ENCODE peak calls at places on chromosomes 7 and 10, in seven cellular contexts. One of them, this sample, is unnamed.

GRCh38 chr7:12670759-12671545 is 16.5 kb upstream of the ARL4A start:
- DNase-seq in HS-27A: no peak
- DNase-seq in occipital lobe: no peak
- DNase-seq in right lobe of liver: no peak
- DNase-seq in GM20000: no peak
- DNase-seq in IMR-90: peak
- DNase-seq in K562: no peak
- DNase-seq in this sample: no peak

GRCh38 chr7:123289200-123289599 is 89.4 kb upstream of the SLC13A1 start:
- DNase-seq in HS-27A: no peak
- DNase-seq in occipital lobe: no peak
- DNase-seq in right lobe of liver: no peak
- DNase-seq in GM20000: no peak
- DNase-seq in IMR-90: no peak
- DNase-seq in K562: no peak
- DNase-seq in this sample: no peak

GRCh38 chr10:102735065-102735562 is 8.6 kb upstream of the WBP1L start:
- DNase-seq in HS-27A: no peak
- DNase-seq in occipital lobe: no peak
- DNase-seq in right lobe of liver: no peak
- DNase-seq in GM20000: no peak
- DNase-seq in IMR-90: no peak
- DNase-seq in K562: peak
- DNase-seq in this sample: peak

GRCh38 chr7:142188159-142188558 is 69.7 kb downstream of the PRSS58 start:
- DNase-seq in HS-27A: no peak
- DNase-seq in occipital lobe: no peak
- DNase-seq in right lobe of liver: no peak
- DNase-seq in GM20000: no peak
- DNase-seq in IMR-90: no peak
- DNase-seq in K562: no peak
- DNase-seq in this sample: no peak

GRCh38 chr7:96676901-96677300 is 32.7 kb downstream of the SEM1 start:
- DNase-seq in HS-27A: no peak
- DNase-seq in occipital lobe: no peak
- DNase-seq in right lobe of liver: no peak
- DNase-seq in GM20000: no peak
- DNase-seq in IMR-90: no peak
- DNase-seq in K562: no peak
- DNase-seq in this sample: no peak

GRCh38 chr7:132577206-132578049 is 1.2 kb upstream of the PLXNA4 start:
- DNase-seq in HS-27A: no peak
- DNase-seq in occipital lobe: peak
- DNase-seq in right lobe of liver: peak
- DNase-seq in GM20000: peak
- DNase-seq in IMR-90: peak
- DNase-seq in K562: no peak
- DNase-seq in this sample: peak

GRCh38 chr10:35089641-35090161 is 440 bp downstream of the CUL2 start:
- DNase-seq in HS-27A: no peak
- DNase-seq in occipital lobe: no peak
- DNase-seq in right lobe of liver: no peak
- DNase-seq in GM20000: peak
- DNase-seq in IMR-90: peak
- DNase-seq in K562: peak
- DNase-seq in this sample: no peak

GRCh38 chr7:73659983-73660382 is 7.6 kb upstream of the VPS37D start:
- DNase-seq in HS-27A: no peak
- DNase-seq in occipital lobe: no peak
- DNase-seq in right lobe of liver: no peak
- DNase-seq in GM20000: no peak
- DNase-seq in IMR-90: no peak
- DNase-seq in K562: no peak
- DNase-seq in this sample: no peak

GRCh38 chr10:13105184-13105583 is 5.2 kb downstream of the OPTN start:
- DNase-seq in HS-27A: no peak
- DNase-seq in occipital lobe: no peak
- DNase-seq in right lobe of liver: no peak
- DNase-seq in GM20000: no peak
- DNase-seq in IMR-90: peak
- DNase-seq in K562: no peak
- DNase-seq in this sample: no peak

GRCh38 chr7:112182749-112183148 is 23.4 kb downstream of the DOCK4 start:
- DNase-seq in HS-27A: no peak
- DNase-seq in occipital lobe: peak
- DNase-seq in right lobe of liver: no peak
- DNase-seq in GM20000: no peak
- DNase-seq in IMR-90: no peak
- DNase-seq in K562: no peak
- DNase-seq in this sample: peak

GRCh38 chr7:1694981-1695511 is 25.0 kb downstream of the ELFN1 start:
- DNase-seq in HS-27A: no peak
- DNase-seq in occipital lobe: no peak
- DNase-seq in right lobe of liver: peak
- DNase-seq in GM20000: no peak
- DNase-seq in IMR-90: no peak
- DNase-seq in K562: peak
- DNase-seq in this sample: peak

GRCh38 chr7:157865351-157866165 is 528.8 kb downstream of the DNAJB6 start:
- DNase-seq in HS-27A: no peak
- DNase-seq in occipital lobe: no peak
- DNase-seq in right lobe of liver: no peak
- DNase-seq in GM20000: no peak
- DNase-seq in IMR-90: no peak
- DNase-seq in K562: no peak
- DNase-seq in this sample: peak

GRCh38 chr10:43304687-43305333 is 37.9 kb upstream of the RASGEF1A start:
- DNase-seq in HS-27A: no peak
- DNase-seq in occipital lobe: peak
- DNase-seq in right lobe of liver: peak
- DNase-seq in GM20000: peak
- DNase-seq in IMR-90: peak
- DNase-seq in K562: no peak
- DNase-seq in this sample: peak

GRCh38 chr7:69625798-69626197 is 27.5 kb downstream of the AUTS2 start:
- DNase-seq in HS-27A: no peak
- DNase-seq in occipital lobe: no peak
- DNase-seq in right lobe of liver: no peak
- DNase-seq in GM20000: no peak
- DNase-seq in IMR-90: no peak
- DNase-seq in K562: no peak
- DNase-seq in this sample: no peak

GRCh38 chr7:20233362-20233761 is 16.2 kb upstream of the MACC1 start:
- DNase-seq in HS-27A: no peak
- DNase-seq in occipital lobe: no peak
- DNase-seq in right lobe of liver: no peak
- DNase-seq in GM20000: no peak
- DNase-seq in IMR-90: no peak
- DNase-seq in K562: no peak
- DNase-seq in this sample: no peak

GRCh38 chr10:6280291-6280690 is 77.6 kb downstream of the PFKFB3 start:
- DNase-seq in HS-27A: no peak
- DNase-seq in occipital lobe: no peak
- DNase-seq in right lobe of liver: no peak
- DNase-seq in GM20000: no peak
- DNase-seq in IMR-90: no peak
- DNase-seq in K562: no peak
- DNase-seq in this sample: no peak

GRCh38 chr10:126147866-126148578 is 240.3 kb downstream of the ADAM12 start:
- DNase-seq in HS-27A: no peak
- DNase-seq in occipital lobe: no peak
- DNase-seq in right lobe of liver: no peak
- DNase-seq in GM20000: no peak
- DNase-seq in IMR-90: peak
- DNase-seq in K562: no peak
- DNase-seq in this sample: no peak

GRCh38 chr10:6070647-6071046 is 8.5 kb upstream of the IL2RA start:
- DNase-seq in HS-27A: no peak
- DNase-seq in occipital lobe: no peak
- DNase-seq in right lobe of liver: no peak
- DNase-seq in GM20000: no peak
- DNase-seq in IMR-90: no peak
- DNase-seq in K562: no peak
- DNase-seq in this sample: no peak

GRCh38 chr10:77164616-77165311 is 472.8 kb downstream of the KCNMA1 start:
- DNase-seq in HS-27A: no peak
- DNase-seq in occipital lobe: no peak
- DNase-seq in right lobe of liver: no peak
- DNase-seq in GM20000: no peak
- DNase-seq in IMR-90: peak
- DNase-seq in K562: no peak
- DNase-seq in this sample: no peak

GRCh38 chr10:76430330-76430729 is 998.9 kb downstream of the LRMDA start:
- DNase-seq in HS-27A: no peak
- DNase-seq in occipital lobe: no peak
- DNase-seq in right lobe of liver: no peak
- DNase-seq in GM20000: no peak
- DNase-seq in IMR-90: no peak
- DNase-seq in K562: no peak
- DNase-seq in this sample: no peak

GRCh38 chr7:149870274-149870673 is 3.5 kb upstream of the ATP6V0E2 start:
- DNase-seq in HS-27A: no peak
- DNase-seq in occipital lobe: no peak
- DNase-seq in right lobe of liver: no peak
- DNase-seq in GM20000: no peak
- DNase-seq in IMR-90: no peak
- DNase-seq in K562: no peak
- DNase-seq in this sample: no peak

GRCh38 chr7:42910306-42910705 is 1.6 kb downstream of the C7orf25 start:
- DNase-seq in HS-27A: no peak
- DNase-seq in occipital lobe: peak
- DNase-seq in right lobe of liver: no peak
- DNase-seq in GM20000: no peak
- DNase-seq in IMR-90: no peak
- DNase-seq in K562: no peak
- DNase-seq in this sample: no peak

This sample was measured in aorta.